ENCODE peak calls at places on chromosomes 16 and 17, in eight cellular contexts. K is RWPE1, O is glutamatergic neuron, S is cardiac muscle cell, R is fibroblast of mammary gland, W is kidney, V is OCI-LY7, G is mucosa of descending colon. A is an unnamed sample.

GRCh38 chr17:71084219-71084618 is 914.9 kb downstream of the KCNJ2 start:
- DNase-seq in G (peak; percentile 23), W (no peak), K (peak; percentile 30), R (peak; percentile 56), V (peak; percentile 32), O (peak; percentile 66), S (peak; percentile 72), A (no peak)

GRCh38 chr16:65809627-65810026 is 556.9 kb upstream of the CDH5 start:
- DNase-seq in O (no peak), G (no peak), V (no peak), R (no peak), K (no peak), W (no peak), S (no peak), A (no peak)

GRCh38 chr16:82340531-82340930 is 170.5 kb upstream of the MPHOSPH6 start:
- DNase-seq in O (no peak), V (no peak), R (no peak), S (no peak), K (no peak), W (no peak), G (no peak), A (no peak)

GRCh38 chr17:31488982-31489294 is 97.5 kb downstream of the RAB11FIP4 start:
- DNase-seq in O (no peak), G (no peak), S (no peak), K (peak; percentile 26), W (no peak), V (no peak), R (no peak), A (no peak)

GRCh38 chr17:7515912-7516610 is 31.9 kb downstream of the POLR2A start:
- DNase-seq in W (no peak), R (no peak), K (no peak), O (no peak), G (peak; percentile 68), S (no peak), V (no peak), A (no peak)

GRCh38 chr17:81666092-81666341 is 388 bp downstream of the OXLD1 start:
- DNase-seq in V (peak; percentile 45), G (no peak), W (no peak), R (no peak), K (no peak), S (peak; percentile 81), O (no peak), A (no peak)

GRCh38 chr16:57036315-57036714 is 47.0 kb downstream of the NLRC5 start:
- DNase-seq in V (no peak), S (no peak), K (no peak), O (no peak), R (no peak), G (no peak), W (no peak), A (no peak)

GRCh38 chr17:61805399-61805798 is 57.9 kb downstream of the BRIP1 start:
- DNase-seq in W (no peak), O (no peak), V (no peak), K (peak; percentile 54), S (no peak), G (no peak), R (peak; percentile 68), A (no peak)

GRCh38 chr16:85250609-85251223 is 138.4 kb upstream of the CIBAR2 start:
- DNase-seq in O (no peak), W (no peak), V (no peak), G (no peak), R (no peak), K (no peak), S (no peak), A (no peak)

GRCh38 chr17:63096426-63096825 is 130.4 kb downstream of the TANC2 start:
- DNase-seq in W (no peak), K (no peak), G (no peak), S (no peak), R (peak; percentile 30), O (no peak), V (no peak), A (no peak)

GRCh38 chr17:38891441-38891840 is 21.6 kb downstream of the LASP1 start:
- DNase-seq in G (no peak), S (no peak), K (no peak), W (peak; percentile 41), V (no peak), R (no peak), O (no peak), A (no peak)

GRCh38 chr17:61338000-61338864 is 61.4 kb upstream of the TBX2 start:
- DNase-seq in K (peak; percentile 30), V (no peak), W (no peak), S (no peak), O (no peak), R (peak; percentile 96), G (no peak), A (no peak)

GRCh38 chr17:40062347-40063033 is at the start of gene THRA:
- DNase-seq in S (peak; percentile 85), O (peak; percentile 81), V (peak; percentile 76), W (peak; percentile 88), G (peak; percentile 84), R (no peak), K (peak; percentile 72), A (peak; percentile 88)

GRCh38 chr17:35612924-35613521 is 25.9 kb downstream of the AP2B1 start:
- DNase-seq in O (peak; percentile 60), G (peak; percentile 31), R (peak; percentile 59), K (peak; percentile 13), V (peak; percentile 56), W (no peak), S (peak; percentile 65), A (peak; percentile 20)

GRCh38 chr16:1781758-1782407 is 488 bp downstream of the SPSB3 start:
- DNase-seq in W (peak; percentile 81), K (peak; percentile 39), G (peak; percentile 63), V (peak; percentile 36), O (peak; percentile 61), S (peak; percentile 37), R (no peak), A (no peak)

GRCh38 chr17:73976676-73977521 is 226.6 kb upstream of the RPL38 start:
- DNase-seq in R (peak; percentile 50), K (no peak), W (no peak), V (no peak), S (no peak), G (no peak), O (no peak), A (no peak)

GRCh38 chr17:39738568-39738901 is 797 bp downstream of the GRB7 start:
- DNase-seq in K (peak; percentile 81), R (no peak), G (peak; percentile 84), V (no peak), S (no peak), W (peak; percentile 74), O (no peak), A (peak; percentile 77)

GRCh38 chr16:68091604-68092261 is 6.6 kb downstream of the NFATC3 start:
- DNase-seq in S (no peak), R (peak; percentile 72), V (no peak), O (no peak), W (no peak), G (no peak), K (peak; percentile 68), A (no peak)

GRCh38 chr17:42872251-42872965 is 21.4 kb downstream of the AOC3 start:
- DNase-seq in K (no peak), V (no peak), O (no peak), R (no peak), S (no peak), W (peak; percentile 44), G (no peak), A (no peak)

GRCh38 chr17:40071720-40072480 is 9.1 kb downstream of the THRA start:
- DNase-seq in G (peak; percentile 87), O (no peak), V (no peak), R (no peak), K (no peak), W (peak; percentile 96), S (peak; percentile 29), A (no peak)

GRCh38 chr16:66207139-66207863 is 159.2 kb upstream of the CDH5 start:
- DNase-seq in G (no peak), W (no peak), K (no peak), S (no peak), V (peak; percentile 18), R (peak; percentile 19), O (no peak), A (no peak)

GRCh38 chr16:30482366-30482765 is 9.8 kb downstream of the ITGAL start:
- DNase-seq in V (no peak), K (no peak), W (no peak), R (peak; percentile 9), S (no peak), O (no peak), G (no peak), A (no peak)
- TF ChIP-seq CTCF in V (peak; percentile 32), K (no peak), W (no peak), R (peak; percentile 36), S (peak; percentile 19), O (no peak), G (no peak), A (no peak)

DNA sequence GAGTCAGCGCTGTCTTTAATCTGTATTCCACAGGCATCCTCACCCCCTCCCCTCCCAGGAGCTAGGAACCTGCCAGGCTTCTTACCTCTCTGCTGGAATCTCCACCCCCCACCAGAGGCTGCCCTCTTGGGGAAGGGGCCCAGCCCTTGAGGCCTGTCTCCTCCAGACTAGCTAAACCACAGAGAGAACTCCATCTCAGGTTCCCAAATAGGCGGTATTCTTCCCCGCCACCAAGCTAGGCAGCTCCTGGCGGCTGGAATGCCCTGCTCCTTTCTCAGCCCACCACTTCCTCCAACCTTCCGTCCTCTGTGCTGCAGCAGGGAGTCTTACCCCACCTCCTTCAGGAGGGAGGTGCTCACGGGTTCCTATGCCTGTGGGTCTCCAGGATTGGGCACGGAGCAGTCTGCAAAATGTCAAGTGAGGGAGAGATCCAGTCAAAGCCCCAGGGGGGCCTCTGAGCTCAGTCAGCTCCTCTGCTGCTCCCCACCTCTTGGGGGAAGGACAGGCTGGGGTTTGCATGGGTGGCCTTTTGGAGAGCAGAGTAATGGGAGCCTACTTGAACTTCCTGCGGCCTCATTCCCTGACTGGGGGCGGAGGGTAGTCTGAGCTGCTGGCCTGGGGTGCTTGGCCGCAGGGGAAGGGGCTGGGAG is 55.7 kb downstream of the SREBF1 start:
- DNase-seq in R (peak; percentile 49), O (no peak), W (peak; percentile 78), G (no peak), K (no peak), V (no peak), S (peak; percentile 82), A (no peak)
- TF ChIP-seq CTCF in R (peak; percentile 31), O (no peak), W (no peak), G (no peak), K (no peak), V (no peak), S (peak; percentile 51), A (no peak)

GRCh38 chr16:58198022-58198683 is at the start of gene CSNK2A2:
- DNase-seq in G (peak; percentile 82), O (peak; percentile 76), R (peak; percentile 59), V (peak; percentile 88), K (peak; percentile 84), W (peak; percentile 91), S (peak; percentile 90), A (peak; percentile 96)
- TF ChIP-seq CTCF in G (peak; percentile 33), O (no peak), R (no peak), V (no peak), K (peak; percentile 78), W (peak; percentile 37), S (peak; percentile 20), A (peak; percentile 67)

GRCh38 chr17:77456951-77457548 is 316.3 kb downstream of the SEC14L1 start:
- DNase-seq in W (no peak), V (peak; percentile 57), G (no peak), K (no peak), R (no peak), S (no peak), O (no peak), A (no peak)
- TF ChIP-seq CTCF in W (no peak), V (peak; percentile 41), G (no peak), K (no peak), R (no peak), S (no peak), O (no peak), A (peak; percentile 20)